ENCODE peak calls at places on chromosomes 1 and 21, in seven cellular contexts. O, C, M, S, K, E and D are unnamed samples.

GRCh38 chr1:116494745-116495144 is 76.1 kb downstream of the CD58 start:
- DNase-seq in O (no peak), C (no peak), M (no peak), S (no peak), K (peak), E (no peak), D (no peak)

GRCh38 chr1:86233406-86233805 is 76.8 kb upstream of the COL24A1 start:
- DNase-seq in O (no peak), C (no peak), M (no peak), S (no peak), K (no peak), E (no peak), D (no peak)

GRCh38 chr1:85865183-85865582 is 156.9 kb upstream of the ZNHIT6 start:
- DNase-seq in O (no peak), C (no peak), M (peak), S (no peak), K (no peak), E (peak), D (no peak)

GRCh38 chr1:163820748-163821147 is 499.0 kb downstream of the NUF2 start:
- DNase-seq in O (no peak), C (no peak), M (peak), S (no peak), K (no peak), E (peak), D (no peak)

GRCh38 chr1:180927348-180927747 is 14.7 kb downstream of the KIAA1614 start:
- DNase-seq in O (peak), C (no peak), M (no peak), S (no peak), K (no peak), E (no peak), D (no peak)

GRCh38 chr1:2383576-2383975 is 7.8 kb downstream of the MORN1 start:
- DNase-seq in O (no peak), C (no peak), M (no peak), S (no peak), K (no peak), E (no peak), D (no peak)

GRCh38 chr1:229230136-229230892 is 40.6 kb upstream of the RAB4A start:
- DNase-seq in O (no peak), C (no peak), M (no peak), S (no peak), K (no peak), E (no peak), D (no peak)

GRCh38 chr21:35252831-35253230 is 203.7 kb upstream of the RUNX1 start:
- DNase-seq in O (no peak), C (no peak), M (peak), S (no peak), K (peak), E (peak), D (peak)

GRCh38 chr1:204623365-204623893 is 62.1 kb downstream of the LRRN2 start:
- DNase-seq in O (peak), C (no peak), M (peak), S (no peak), K (peak), E (no peak), D (no peak)

GRCh38 chr21:35395728-35396127 is 346.6 kb upstream of the RUNX1 start:
- DNase-seq in O (no peak), C (no peak), M (peak), S (no peak), K (peak), E (no peak), D (no peak)

GRCh38 chr21:33384851-33385331 is 18.3 kb upstream of the IFNGR2 start:
- DNase-seq in O (no peak), C (peak), M (no peak), S (no peak), K (peak), E (no peak), D (no peak)

GRCh38 chr1:94538243-94538827 is 3.2 kb downstream of the F3 start:
- DNase-seq in O (peak), C (no peak), M (no peak), S (no peak), K (peak), E (no peak), D (no peak)

GRCh38 chr1:94541175-94542087 is at the start of gene F3:
- DNase-seq in O (peak), C (peak), M (peak), S (peak), K (peak), E (peak), D (no peak)

GRCh38 chr1:94542088-94542671 is 621 bp upstream of the F3 start:
- DNase-seq in O (no peak), C (no peak), M (peak), S (no peak), K (peak), E (peak), D (no peak)

GRCh38 chr1:94539496-94539895 is 2.1 kb downstream of the F3 start:
- DNase-seq in O (no peak), C (no peak), M (peak), S (no peak), K (peak), E (peak), D (no peak)

DNA sequence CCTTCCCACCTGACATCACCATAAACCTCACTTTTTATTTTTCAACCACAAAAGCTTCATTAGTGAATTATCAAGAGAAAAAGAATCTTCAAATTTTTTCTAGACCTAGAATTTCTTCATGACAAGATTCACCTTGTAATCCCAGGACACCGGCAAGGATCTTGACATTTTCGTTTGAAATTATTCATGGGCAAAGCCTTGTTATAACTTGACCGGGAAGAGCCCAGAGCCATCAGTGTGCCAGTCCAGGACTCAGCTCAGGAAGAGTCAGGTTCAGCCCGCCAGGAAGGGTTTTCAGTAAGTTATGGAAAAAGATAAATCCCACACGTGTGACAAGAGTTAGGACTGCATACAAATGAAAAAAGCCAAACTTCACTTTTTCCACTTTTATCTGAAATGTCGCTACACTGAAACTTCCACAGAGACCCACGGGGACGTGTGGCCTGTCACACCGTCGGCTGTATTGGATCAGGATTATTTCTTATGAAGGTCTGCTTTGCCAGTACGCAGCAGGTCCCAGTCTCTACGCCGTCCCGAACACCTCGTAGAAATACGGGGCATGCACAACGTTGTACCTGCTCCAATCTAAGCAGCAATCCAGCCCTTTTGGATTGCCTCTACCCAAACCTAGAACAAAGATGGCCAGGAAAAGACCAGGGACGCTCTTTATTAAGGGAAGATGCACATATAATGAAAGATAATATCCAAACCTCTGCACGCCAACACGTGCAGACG is 952 bp downstream of the F3 start:
- DNase-seq in O (no peak), C (no peak), M (no peak), S (no peak), K (no peak), E (no peak), D (no peak)
- H3K4me3 ChIP-seq in O (peak), C (no peak), M (peak), S (peak), K (peak), E (peak), D (no peak)

GRCh38 chr1:154418062-154418897 is 13.1 kb downstream of the IL6R start:
- DNase-seq in O (no peak), C (peak), M (peak), S (peak), K (peak), E (no peak), D (no peak)
- H3K4me3 ChIP-seq in O (no peak), C (no peak), M (no peak), S (no peak), K (no peak), E (no peak), D (no peak)

DNA sequence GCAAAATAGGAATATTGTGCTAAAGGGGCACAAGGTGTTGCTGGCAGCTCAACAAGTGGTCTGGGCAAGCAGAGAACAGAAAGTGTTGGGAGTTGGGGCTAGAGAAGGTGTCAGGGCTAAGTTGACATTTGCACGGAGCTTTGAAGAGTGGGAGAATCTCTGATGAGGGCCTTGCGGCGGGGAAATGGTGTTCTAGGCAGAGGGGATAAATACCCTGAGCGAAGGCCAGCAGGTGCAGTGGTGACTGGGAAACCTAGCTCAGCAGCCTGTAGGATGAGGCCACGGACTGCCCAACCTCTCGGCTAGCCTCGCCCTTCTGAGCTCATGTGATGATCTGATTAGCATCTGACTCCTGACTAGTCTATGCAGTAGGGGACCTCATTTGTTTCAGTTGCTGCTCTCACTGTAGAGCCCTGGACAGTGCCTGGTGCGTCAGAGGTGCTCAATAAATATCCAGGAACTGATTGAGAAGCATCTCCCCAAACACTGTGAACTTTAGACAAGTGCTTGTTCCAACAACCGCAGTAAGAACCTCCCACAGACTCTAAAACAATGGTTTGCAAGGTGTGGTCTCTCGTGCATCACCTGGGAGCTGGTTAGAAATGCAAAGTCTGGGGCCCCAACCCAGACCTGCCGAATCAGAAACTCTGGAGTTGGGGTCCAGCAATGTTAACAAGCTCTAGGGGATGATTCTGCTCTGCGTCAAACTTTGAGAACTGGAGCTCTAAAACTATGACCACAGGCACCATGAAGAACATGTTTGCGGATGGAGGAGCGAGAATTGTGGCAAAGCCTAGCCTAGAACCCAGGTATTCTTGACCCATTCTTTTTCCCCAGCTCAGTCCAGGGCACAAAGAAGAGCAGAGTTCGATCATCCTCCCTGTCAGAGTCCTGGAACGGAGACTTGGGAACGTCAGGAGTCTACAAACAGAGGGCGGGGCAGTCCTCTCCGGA is 883 bp upstream of the FOXO6 start:
- DNase-seq in O (no peak), C (peak), M (no peak), S (no peak), K (no peak), E (no peak), D (no peak)
- H3K4me3 ChIP-seq in O (no peak), C (peak), M (peak), S (peak), K (peak), E (peak), D (peak)

GRCh38 chr1:26993237-26994019 is at the start of gene TRNP1:
- DNase-seq in O (peak), C (peak), M (peak), S (peak), K (peak), E (peak), D (peak)

GRCh38 chr1:26994020-26994745 is 691 bp downstream of the TRNP1 start:
- DNase-seq in O (peak), C (peak), M (no peak), S (no peak), K (no peak), E (no peak), D (no peak)

GRCh38 chr1:26996665-26997064 is 3.2 kb downstream of the TRNP1 start:
- DNase-seq in O (no peak), C (no peak), M (no peak), S (no peak), K (no peak), E (no peak), D (no peak)

GRCh38 chr1:26996024-26996423 is 2.5 kb downstream of the TRNP1 start:
- DNase-seq in O (no peak), C (no peak), M (peak), S (no peak), K (no peak), E (peak), D (no peak)

DNA sequence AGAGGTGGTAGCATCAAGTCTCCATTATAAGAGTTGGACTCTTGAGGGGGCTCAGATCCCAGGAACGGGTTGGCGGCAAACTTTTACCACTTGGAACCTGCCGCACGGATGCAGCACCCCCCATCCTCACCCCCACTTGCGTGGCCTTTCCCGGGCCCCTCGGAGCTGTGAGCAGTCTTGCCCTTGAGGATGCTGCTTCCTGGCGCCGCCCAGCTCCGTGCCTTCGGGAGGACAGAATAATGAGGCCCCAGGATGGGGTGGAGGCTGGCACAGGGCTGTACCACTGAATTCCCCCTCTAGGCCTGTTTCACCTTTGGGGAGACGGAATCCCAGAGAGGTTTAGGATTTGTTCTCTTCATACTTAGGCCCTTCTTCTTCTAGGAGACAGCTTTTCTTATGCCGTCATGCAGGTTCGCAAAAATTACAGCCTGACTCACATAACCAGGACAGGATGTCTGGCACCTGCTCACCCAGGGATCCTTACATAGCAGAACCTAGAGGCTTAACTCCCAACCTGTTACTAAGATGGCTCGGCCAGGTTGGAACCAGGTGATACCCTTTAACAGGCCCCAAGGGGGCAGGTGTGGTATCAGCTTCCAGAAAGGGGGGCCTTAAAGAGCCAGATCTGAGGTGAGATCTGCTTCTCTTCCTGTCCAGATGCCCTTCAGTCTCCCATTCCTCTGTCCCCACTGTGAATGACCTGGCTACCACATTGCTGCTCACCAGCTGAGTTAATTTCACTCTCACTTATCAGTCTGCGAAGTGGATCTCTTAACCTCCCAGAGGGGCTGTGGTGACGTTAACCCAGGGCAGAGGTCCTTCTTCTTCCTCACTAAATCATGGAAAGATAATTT is 1.5 kb downstream of the TRNP1 start:
- DNase-seq in O (no peak), C (no peak), M (no peak), S (no peak), K (no peak), E (no peak), D (no peak)
- H3K4me3 ChIP-seq in O (peak), C (no peak), M (peak), S (peak), K (peak), E (peak), D (no peak)

DNA sequence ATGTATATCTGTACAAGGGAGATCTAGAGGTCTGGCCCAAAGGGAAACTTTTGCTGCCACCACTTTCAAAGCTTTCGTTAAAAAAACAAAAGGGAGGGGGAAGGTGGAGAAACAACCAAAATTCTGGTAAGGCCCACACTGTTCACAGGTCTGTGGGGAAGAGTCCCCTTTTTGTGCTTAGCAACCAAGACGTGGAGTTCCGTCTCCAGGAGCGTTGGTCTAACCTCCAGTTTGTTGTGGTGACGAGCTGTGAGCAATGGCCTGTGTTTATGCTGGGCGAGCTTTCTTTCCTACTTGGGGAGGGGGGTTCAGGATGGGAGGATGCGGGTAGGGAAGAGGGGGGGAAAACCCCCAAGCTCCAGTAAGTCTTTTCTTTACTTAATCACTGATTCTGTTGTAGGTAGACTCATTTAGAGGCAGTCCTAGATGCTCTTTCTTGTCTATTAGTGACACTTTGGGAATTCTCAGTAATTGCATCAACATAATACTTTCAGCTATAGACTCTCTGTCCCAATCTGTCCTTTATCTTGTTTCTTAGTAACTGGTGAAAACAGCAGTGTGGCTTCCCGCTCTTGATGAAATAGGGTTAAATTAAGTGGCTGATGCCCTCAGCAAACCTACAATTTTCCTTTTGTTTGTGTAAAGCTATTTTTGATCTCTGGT is 1.5 kb downstream of the HIPK1 start:
- DNase-seq in O (peak), C (peak), M (peak), S (peak), K (peak), E (peak), D (peak)
- H3K4me3 ChIP-seq in O (peak), C (peak), M (peak), S (peak), K (peak), E (peak), D (peak)

GRCh38 chr1:226033599-226034390 is 28.7 kb upstream of the H3-3A start:
- DNase-seq in O (no peak), C (no peak), M (no peak), S (no peak), K (no peak), E (no peak), D (no peak)

GRCh38 chr1:226035915-226036314 is 26.6 kb upstream of the H3-3A start:
- DNase-seq in O (no peak), C (no peak), M (no peak), S (no peak), K (no peak), E (no peak), D (no peak)

GRCh38 chr1:226034482-226034881 is 28.0 kb upstream of the H3-3A start:
- DNase-seq in O (no peak), C (no peak), M (peak), S (peak), K (peak), E (peak), D (no peak)

GRCh38 chr1:226041419-226041818 is 21.1 kb upstream of the H3-3A start:
- DNase-seq in O (no peak), C (no peak), M (no peak), S (no peak), K (no peak), E (no peak), D (no peak)

DNA sequence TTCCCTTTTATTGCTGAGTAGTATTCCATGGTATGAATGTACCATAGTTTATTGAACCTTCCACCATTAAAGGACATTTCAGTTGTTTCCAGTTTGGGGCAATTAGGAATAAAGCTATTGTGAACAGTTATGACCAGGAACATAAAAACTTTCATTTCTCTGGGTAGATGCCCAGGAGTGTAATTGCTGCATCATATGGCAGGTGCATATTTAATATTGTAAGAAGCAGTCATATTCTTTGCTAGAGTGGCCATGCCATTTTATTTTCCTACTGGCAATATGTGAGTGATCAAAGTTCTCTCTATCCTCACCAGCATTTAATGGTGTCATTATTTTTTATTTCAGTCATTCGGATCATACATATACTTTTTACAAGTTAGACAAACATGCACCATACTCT is 23.9 kb upstream of the H3-3A start:
- DNase-seq in O (no peak), C (no peak), M (no peak), S (no peak), K (no peak), E (no peak), D (no peak)
- H3K4me3 ChIP-seq in O (no peak), C (no peak), M (no peak), S (no peak), K (no peak), E (no peak), D (no peak)

GRCh38 chr1:220151454-220151853 is 57.5 kb downstream of the IARS2 start:
- DNase-seq in O (no peak), C (no peak), M (peak), S (no peak), K (peak), E (peak), D (no peak)
- H3K4me3 ChIP-seq in O (no peak), C (no peak), M (no peak), S (no peak), K (no peak), E (no peak), D (no peak)

GRCh38 chr1:84412316-84412942 is 14.1 kb downstream of the DNASE2B start:
- DNase-seq in O (no peak), C (no peak), M (peak), S (no peak), K (peak), E (peak), D (no peak)
- H3K4me3 ChIP-seq in O (no peak), C (no peak), M (no peak), S (no peak), K (peak), E (no peak), D (no peak)

GRCh38 chr1:118483245-118484006 is 298.4 kb upstream of the SPAG17 start:
- DNase-seq in O (no peak), C (no peak), M (no peak), S (no peak), K (no peak), E (no peak), D (no peak)
- H3K4me3 ChIP-seq in O (no peak), C (no peak), M (no peak), S (no peak), K (no peak), E (no peak), D (no peak)